ENCODE peak calls at places on chromosomes 12 and 14, in nine cellular contexts. One of them, this sample, is unnamed.

GRCh38 chr14:85415015-85415712 is 114.8 kb upstream of the FLRT2 start:
- DNase-seq in body of pancreas: peak
- DNase-seq in gastrocnemius medialis: peak
- DNase-seq in heart left ventricle: peak
- DNase-seq in stomach: no peak
- DNase-seq in uterus: peak
- DNase-seq in tibial nerve: peak
- DNase-seq in A549: peak
- DNase-seq in IMR-90: peak
- DNase-seq in this sample: no peak

GRCh38 chr14:61391119-61391518 is 69.7 kb downstream of the PRKCH start:
- DNase-seq in tibial nerve: no peak
- DNase-seq in IMR-90: no peak
- DNase-seq in body of pancreas: no peak
- DNase-seq in A549: no peak
- DNase-seq in stomach: no peak
- DNase-seq in heart left ventricle: no peak
- DNase-seq in uterus: no peak
- DNase-seq in gastrocnemius medialis: no peak
- DNase-seq in this sample: no peak

GRCh38 chr14:52052289-52052943 is 16.4 kb downstream of the NID2 start:
- DNase-seq in heart left ventricle: no peak
- DNase-seq in gastrocnemius medialis: no peak
- DNase-seq in body of pancreas: no peak
- DNase-seq in stomach: no peak
- DNase-seq in IMR-90: peak
- DNase-seq in A549: no peak
- DNase-seq in tibial nerve: no peak
- DNase-seq in uterus: peak
- DNase-seq in this sample: no peak

GRCh38 chr12:1530592-1531159 is 63.7 kb downstream of the FBXL14 start:
- DNase-seq in gastrocnemius medialis: no peak
- DNase-seq in A549: no peak
- DNase-seq in uterus: no peak
- DNase-seq in heart left ventricle: no peak
- DNase-seq in tibial nerve: no peak
- DNase-seq in body of pancreas: no peak
- DNase-seq in IMR-90: no peak
- DNase-seq in stomach: no peak
- DNase-seq in this sample: no peak

GRCh38 chr12:98646165-98646764 is 1.2 kb downstream of the APAF1 start:
- DNase-seq in gastrocnemius medialis: no peak
- DNase-seq in stomach: no peak
- DNase-seq in A549: no peak
- DNase-seq in IMR-90: peak
- DNase-seq in body of pancreas: no peak
- DNase-seq in heart left ventricle: no peak
- DNase-seq in uterus: no peak
- DNase-seq in tibial nerve: no peak
- DNase-seq in this sample: no peak

GRCh38 chr12:42809226-42809625 is 219.7 kb upstream of the PRICKLE1 start:
- DNase-seq in uterus: no peak
- DNase-seq in IMR-90: peak
- DNase-seq in tibial nerve: no peak
- DNase-seq in heart left ventricle: no peak
- DNase-seq in body of pancreas: no peak
- DNase-seq in gastrocnemius medialis: no peak
- DNase-seq in stomach: no peak
- DNase-seq in A549: no peak
- DNase-seq in this sample: no peak

GRCh38 chr14:23865502-23865901 is 88.1 kb upstream of the DHRS4 start:
- DNase-seq in gastrocnemius medialis: no peak
- DNase-seq in heart left ventricle: no peak
- DNase-seq in A549: no peak
- DNase-seq in tibial nerve: no peak
- DNase-seq in IMR-90: no peak
- DNase-seq in uterus: no peak
- DNase-seq in body of pancreas: no peak
- DNase-seq in stomach: no peak
- DNase-seq in this sample: no peak

GRCh38 chr12:47078733-47079364 is 572 bp upstream of the PCED1B start:
- DNase-seq in stomach: no peak
- DNase-seq in uterus: peak
- DNase-seq in A549: peak
- DNase-seq in gastrocnemius medialis: no peak
- DNase-seq in heart left ventricle: no peak
- DNase-seq in body of pancreas: peak
- DNase-seq in tibial nerve: no peak
- DNase-seq in IMR-90: peak
- DNase-seq in this sample: no peak

GRCh38 chr12:41380878-41381277 is 192.8 kb downstream of the PDZRN4 start:
- DNase-seq in body of pancreas: no peak
- DNase-seq in heart left ventricle: no peak
- DNase-seq in IMR-90: no peak
- DNase-seq in A549: no peak
- DNase-seq in tibial nerve: no peak
- DNase-seq in stomach: no peak
- DNase-seq in uterus: no peak
- DNase-seq in gastrocnemius medialis: no peak
- DNase-seq in this sample: no peak

GRCh38 chr12:26817183-26817591 is 15.8 kb downstream of the ITPR2 start:
- DNase-seq in tibial nerve: no peak
- DNase-seq in heart left ventricle: no peak
- DNase-seq in body of pancreas: no peak
- DNase-seq in gastrocnemius medialis: no peak
- DNase-seq in stomach: no peak
- DNase-seq in A549: no peak
- DNase-seq in IMR-90: no peak
- DNase-seq in uterus: no peak
- DNase-seq in this sample: no peak

GRCh38 chr14:24381363-24382102 is 13.5 kb downstream of the NFATC4 start:
- DNase-seq in heart left ventricle: no peak
- DNase-seq in tibial nerve: no peak
- DNase-seq in uterus: no peak
- DNase-seq in gastrocnemius medialis: no peak
- DNase-seq in IMR-90: no peak
- DNase-seq in stomach: peak
- DNase-seq in body of pancreas: no peak
- DNase-seq in A549: no peak
- DNase-seq in this sample: no peak

GRCh38 chr14:35387209-35387608 is 17.3 kb downstream of the NFKBIA start:
- DNase-seq in uterus: no peak
- DNase-seq in gastrocnemius medialis: no peak
- DNase-seq in tibial nerve: no peak
- DNase-seq in IMR-90: no peak
- DNase-seq in heart left ventricle: no peak
- DNase-seq in body of pancreas: no peak
- DNase-seq in stomach: no peak
- DNase-seq in A549: no peak
- DNase-seq in this sample: no peak

GRCh38 chr12:89439946-89440345 is 84.7 kb downstream of the GALNT4 start:
- DNase-seq in stomach: no peak
- DNase-seq in tibial nerve: no peak
- DNase-seq in heart left ventricle: no peak
- DNase-seq in IMR-90: peak
- DNase-seq in uterus: no peak
- DNase-seq in body of pancreas: no peak
- DNase-seq in A549: no peak
- DNase-seq in gastrocnemius medialis: no peak
- DNase-seq in this sample: no peak

GRCh38 chr12:120497524-120498150 is 1.7 kb downstream of the DYNLL1 start:
- DNase-seq in stomach: no peak
- DNase-seq in A549: no peak
- DNase-seq in heart left ventricle: no peak
- DNase-seq in body of pancreas: no peak
- DNase-seq in uterus: no peak
- DNase-seq in gastrocnemius medialis: no peak
- DNase-seq in tibial nerve: no peak
- DNase-seq in IMR-90: peak
- DNase-seq in this sample: no peak

GRCh38 chr12:112973712-112974305 is 4.5 kb upstream of the OAS2 start:
- DNase-seq in IMR-90: no peak
- DNase-seq in body of pancreas: no peak
- DNase-seq in gastrocnemius medialis: no peak
- DNase-seq in A549: no peak
- DNase-seq in stomach: no peak
- DNase-seq in tibial nerve: no peak
- DNase-seq in uterus: no peak
- DNase-seq in heart left ventricle: no peak
- DNase-seq in this sample: no peak

DNA sequence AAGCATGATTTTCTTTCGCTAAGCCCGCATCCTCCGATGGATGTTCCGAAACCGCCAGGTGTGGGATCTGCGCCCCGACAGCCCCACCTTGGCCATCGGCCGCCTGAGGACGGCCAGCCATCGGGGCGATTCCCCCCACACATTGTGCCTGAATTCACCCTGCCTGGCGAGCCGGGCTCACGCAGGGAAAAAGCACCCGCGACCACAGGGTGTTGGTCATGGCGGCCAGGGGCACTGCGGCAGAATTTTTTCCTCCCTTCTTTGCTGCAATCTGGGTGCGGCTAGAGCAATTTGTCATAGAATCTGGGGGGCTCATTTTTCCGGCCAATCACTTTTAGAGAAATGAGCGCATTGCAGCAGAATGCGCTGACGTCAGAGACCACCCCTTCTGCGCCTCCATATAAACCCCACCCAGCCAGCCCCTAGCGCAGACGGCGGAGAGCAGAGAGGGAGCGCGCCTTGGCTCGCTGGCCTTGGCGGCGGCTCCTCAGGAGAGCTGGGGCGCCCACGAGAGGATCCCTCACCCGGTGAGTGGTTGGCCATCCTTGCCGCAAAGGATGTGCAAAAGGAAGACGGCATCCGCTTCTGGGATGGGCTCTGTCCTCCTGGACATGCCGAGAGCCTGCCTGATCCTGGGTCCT is at the start of gene MEG3:
- DNase-seq in IMR-90: peak
- DNase-seq in A549: peak
- DNase-seq in gastrocnemius medialis: no peak
- DNase-seq in body of pancreas: peak
- DNase-seq in heart left ventricle: peak
- DNase-seq in uterus: peak
- DNase-seq in tibial nerve: peak
- DNase-seq in stomach: no peak
- DNase-seq in this sample: no peak
- TF ChIP-seq POLR2A in IMR-90: peak
- TF ChIP-seq POLR2A in A549: peak
- TF ChIP-seq POLR2A in gastrocnemius medialis: peak
- TF ChIP-seq POLR2A in body of pancreas: peak
- TF ChIP-seq POLR2A in heart left ventricle: peak
- TF ChIP-seq POLR2A in uterus: peak
- TF ChIP-seq POLR2A in tibial nerve: peak
- TF ChIP-seq POLR2A in stomach: no peak
- TF ChIP-seq POLR2A in this sample: no peak

DNA sequence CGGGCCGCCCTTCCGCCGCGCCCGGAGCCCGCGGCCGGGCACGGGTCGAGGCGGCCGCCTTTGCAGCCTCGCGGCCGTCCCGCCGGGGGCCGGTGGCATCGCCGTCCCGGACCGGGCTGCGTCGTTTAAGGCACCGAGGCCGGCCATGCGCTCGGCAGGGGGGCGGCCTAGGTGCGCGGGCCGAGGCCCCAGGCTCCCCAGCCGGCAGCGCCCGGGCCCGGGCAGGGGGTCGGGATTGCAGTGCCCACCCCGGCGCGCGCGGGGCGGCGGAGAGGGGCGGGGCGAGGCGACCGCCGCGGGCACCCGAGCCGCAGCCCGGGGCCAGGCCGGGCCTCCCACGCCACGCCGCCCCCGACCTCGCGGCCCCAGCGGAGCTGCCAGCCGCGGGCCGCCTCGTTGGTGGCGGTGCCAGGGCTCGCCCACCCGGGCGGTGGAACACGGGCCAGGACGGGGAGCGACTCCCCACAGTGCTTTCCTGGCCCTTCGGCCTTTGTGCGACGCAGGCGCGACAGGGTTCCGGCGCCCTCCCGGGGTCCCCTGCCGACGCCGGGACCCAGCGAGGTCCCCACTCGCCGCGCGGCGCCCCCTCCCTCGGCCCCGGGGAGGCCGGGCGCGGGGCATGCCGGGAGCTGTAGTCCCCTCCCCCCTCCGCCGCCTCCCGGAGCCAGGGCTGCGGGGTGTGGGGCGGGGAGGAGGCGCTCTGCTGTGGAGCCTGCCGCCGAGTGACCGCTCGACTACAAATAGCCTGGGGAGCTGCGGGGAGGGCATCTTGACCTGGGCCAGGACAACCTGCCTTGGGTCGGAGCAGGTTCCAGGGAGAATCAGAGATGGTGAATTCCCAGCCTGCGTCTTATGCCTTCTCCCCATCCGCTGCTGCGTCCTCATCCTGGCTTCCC is 769 bp downstream of the FKBP4 start:
- DNase-seq in uterus: peak
- DNase-seq in body of pancreas: peak
- DNase-seq in gastrocnemius medialis: peak
- DNase-seq in A549: peak
- DNase-seq in IMR-90: peak
- DNase-seq in heart left ventricle: peak
- DNase-seq in tibial nerve: peak
- DNase-seq in stomach: peak
- DNase-seq in this sample: peak
- TF ChIP-seq POLR2A in uterus: no peak
- TF ChIP-seq POLR2A in body of pancreas: peak
- TF ChIP-seq POLR2A in gastrocnemius medialis: peak
- TF ChIP-seq POLR2A in A549: peak
- TF ChIP-seq POLR2A in IMR-90: no peak
- TF ChIP-seq POLR2A in heart left ventricle: peak
- TF ChIP-seq POLR2A in tibial nerve: peak
- TF ChIP-seq POLR2A in stomach: no peak
- TF ChIP-seq POLR2A in this sample: no peak

DNA sequence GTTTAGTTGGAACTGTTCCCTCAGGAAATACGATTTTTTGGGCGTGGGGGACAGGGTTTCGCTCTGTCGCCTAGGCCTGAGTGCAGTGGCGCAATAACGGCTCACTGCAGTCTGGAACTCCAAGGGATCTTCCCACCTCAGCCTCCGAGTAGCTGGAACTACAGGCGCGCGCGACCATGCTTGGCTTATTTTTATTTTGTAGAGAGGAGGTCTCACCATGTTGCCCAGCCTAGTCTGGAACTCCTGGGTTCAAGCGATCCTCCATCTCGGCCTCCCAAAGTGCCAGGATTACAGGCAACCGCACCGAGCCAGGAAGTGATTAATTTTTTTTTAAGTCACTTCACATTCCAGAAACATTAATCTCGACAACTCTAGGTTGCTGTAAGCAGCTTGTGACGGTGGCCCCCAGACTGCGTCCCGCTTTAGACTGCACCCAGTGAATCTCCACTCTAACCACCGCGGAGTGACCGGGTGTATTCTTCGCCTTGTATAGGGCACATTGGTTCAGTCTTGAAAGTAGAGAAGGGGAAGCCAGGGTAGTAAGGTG is 825 bp upstream of the MIS18BP1 start:
- DNase-seq in IMR-90: peak
- DNase-seq in stomach: no peak
- DNase-seq in heart left ventricle: peak
- DNase-seq in uterus: peak
- DNase-seq in A549: peak
- DNase-seq in tibial nerve: no peak
- DNase-seq in gastrocnemius medialis: no peak
- DNase-seq in body of pancreas: peak
- DNase-seq in this sample: no peak
- TF ChIP-seq POLR2A in IMR-90: no peak
- TF ChIP-seq POLR2A in stomach: no peak
- TF ChIP-seq POLR2A in heart left ventricle: no peak
- TF ChIP-seq POLR2A in uterus: no peak
- TF ChIP-seq POLR2A in A549: no peak
- TF ChIP-seq POLR2A in tibial nerve: no peak
- TF ChIP-seq POLR2A in gastrocnemius medialis: no peak
- TF ChIP-seq POLR2A in body of pancreas: no peak
- TF ChIP-seq POLR2A in this sample: no peak

GRCh38 chr12:56165369-56165768 is 7.2 kb downstream of the MYL6 start:
- DNase-seq in body of pancreas: no peak
- DNase-seq in tibial nerve: no peak
- DNase-seq in IMR-90: no peak
- DNase-seq in heart left ventricle: no peak
- DNase-seq in stomach: no peak
- DNase-seq in A549: no peak
- DNase-seq in gastrocnemius medialis: no peak
- DNase-seq in uterus: no peak
- DNase-seq in this sample: no peak
- TF ChIP-seq POLR2A in body of pancreas: no peak
- TF ChIP-seq POLR2A in tibial nerve: no peak
- TF ChIP-seq POLR2A in IMR-90: no peak
- TF ChIP-seq POLR2A in heart left ventricle: no peak
- TF ChIP-seq POLR2A in stomach: no peak
- TF ChIP-seq POLR2A in A549: no peak
- TF ChIP-seq POLR2A in gastrocnemius medialis: no peak
- TF ChIP-seq POLR2A in uterus: no peak
- TF ChIP-seq POLR2A in this sample: peak

This sample was measured in GM12892.